ENCODE peak calls at places on chromosomes 11 and 22, in four cellular contexts. One of them, this sample, is unnamed.
A peak's percentile ranks its signal among the peaks of the same experiment; 100 is the strongest.

GRCh38 chr11:130478204-130478701 is 29.8 kb downstream of the ADAMTS15 start:
- DNase-seq in H9: no peak
- DNase-seq in HFFc6: peak; percentile 83
- DNase-seq in mesothelial cell of epicardium: no peak
- DNase-seq in this sample: no peak

GRCh38 chr11:92703431-92703830 is 266.0 kb upstream of the MTNR1B start:
- DNase-seq in H9: no peak
- DNase-seq in HFFc6: no peak
- DNase-seq in mesothelial cell of epicardium: no peak
- DNase-seq in this sample: no peak

GRCh38 chr22:38504731-38505594 is 1.1 kb downstream of the DDX17 start:
- DNase-seq in H9: no peak
- DNase-seq in HFFc6: no peak
- DNase-seq in mesothelial cell of epicardium: no peak
- DNase-seq in this sample: no peak

GRCh38 chr11:66001941-66002647 is at the start of the genes BANF1 and EIF1AD:
- DNase-seq in H9: peak; percentile 96
- DNase-seq in HFFc6: peak; percentile 96
- DNase-seq in mesothelial cell of epicardium: peak; percentile 72
- DNase-seq in this sample: peak; percentile 92

GRCh38 chr11:74870485-74870884 is 78.4 kb downstream of the XRRA1 start:
- DNase-seq in H9: no peak
- DNase-seq in HFFc6: peak; percentile 57
- DNase-seq in mesothelial cell of epicardium: no peak
- DNase-seq in this sample: no peak

GRCh38 chr22:24146190-24146616 is 35.1 kb upstream of the SUSD2 start:
- DNase-seq in H9: peak; percentile 78
- DNase-seq in HFFc6: peak; percentile 56
- DNase-seq in mesothelial cell of epicardium: no peak
- DNase-seq in this sample: no peak

GRCh38 chr11:73236879-73237278 is 18.8 kb downstream of the P2RY2 start:
- DNase-seq in H9: peak; percentile 80
- DNase-seq in HFFc6: peak; percentile 13
- DNase-seq in mesothelial cell of epicardium: no peak
- DNase-seq in this sample: peak; percentile 43

GRCh38 chr11:110076388-110076965 is 16.7 kb upstream of the ZC3H12C start:
- DNase-seq in H9: peak; percentile 47
- DNase-seq in HFFc6: peak; percentile 25
- DNase-seq in mesothelial cell of epicardium: no peak
- DNase-seq in this sample: no peak

GRCh38 chr11:34380696-34381095 is 22.9 kb upstream of the ABTB2 start:
- DNase-seq in H9: no peak
- DNase-seq in HFFc6: peak; percentile 70
- DNase-seq in mesothelial cell of epicardium: no peak
- DNase-seq in this sample: no peak

GRCh38 chr11:64305691-64306562 is 603 bp downstream of the ESRRA start:
- DNase-seq in H9: peak; percentile 89
- DNase-seq in HFFc6: no peak
- DNase-seq in mesothelial cell of epicardium: no peak
- DNase-seq in this sample: peak; percentile 60
- TF ChIP-seq CTCF in H9: peak; percentile 67
- TF ChIP-seq CTCF in HFFc6: peak; percentile 63
- TF ChIP-seq CTCF in mesothelial cell of epicardium: no peak
- TF ChIP-seq CTCF in this sample: peak; percentile 55

GRCh38 chr22:43826142-43827093 is 14.3 kb upstream of the EFCAB6 start:
- DNase-seq in H9: peak; percentile 21
- DNase-seq in HFFc6: peak; percentile 18
- DNase-seq in mesothelial cell of epicardium: no peak
- DNase-seq in this sample: no peak

GRCh38 chr22:43827336-43827735 is 15.2 kb upstream of the EFCAB6 start:
- DNase-seq in H9: no peak
- DNase-seq in HFFc6: no peak
- DNase-seq in mesothelial cell of epicardium: no peak
- DNase-seq in this sample: no peak

GRCh38 chr22:43829448-43829821 is 17.3 kb upstream of the EFCAB6 start:
- DNase-seq in H9: no peak
- DNase-seq in HFFc6: no peak
- DNase-seq in mesothelial cell of epicardium: no peak
- DNase-seq in this sample: no peak

GRCh38 chr22:43828711-43829447 is 16.8 kb upstream of the EFCAB6 start:
- DNase-seq in H9: peak; percentile 64
- DNase-seq in HFFc6: no peak
- DNase-seq in mesothelial cell of epicardium: no peak
- DNase-seq in this sample: no peak

GRCh38 chr22:43827926-43828710 is 16.0 kb upstream of the EFCAB6 start:
- DNase-seq in H9: peak; percentile 25
- DNase-seq in HFFc6: no peak
- DNase-seq in mesothelial cell of epicardium: no peak
- DNase-seq in this sample: no peak
- TF ChIP-seq CTCF in H9: no peak
- TF ChIP-seq CTCF in HFFc6: peak; percentile 46
- TF ChIP-seq CTCF in mesothelial cell of epicardium: no peak
- TF ChIP-seq CTCF in this sample: no peak

GRCh38 chr11:76400967-76401366 is 19.8 kb downstream of the GVQW3 start:
- DNase-seq in H9: no peak
- DNase-seq in HFFc6: no peak
- DNase-seq in mesothelial cell of epicardium: no peak
- DNase-seq in this sample: no peak
- TF ChIP-seq CTCF in H9: no peak
- TF ChIP-seq CTCF in HFFc6: no peak
- TF ChIP-seq CTCF in mesothelial cell of epicardium: no peak
- TF ChIP-seq CTCF in this sample: no peak

GRCh38 chr22:22078329-22078728 is 95.7 kb upstream of the TOP3B start:
- DNase-seq in H9: no peak
- DNase-seq in HFFc6: no peak
- DNase-seq in mesothelial cell of epicardium: no peak
- DNase-seq in this sample: no peak

GRCh38 chr22:22075382-22076163 is 93.0 kb upstream of the TOP3B start:
- DNase-seq in H9: no peak
- DNase-seq in HFFc6: no peak
- DNase-seq in mesothelial cell of epicardium: no peak
- DNase-seq in this sample: no peak

GRCh38 chr22:22074634-22075381 is 92.2 kb upstream of the TOP3B start:
- DNase-seq in H9: no peak
- DNase-seq in HFFc6: no peak
- DNase-seq in mesothelial cell of epicardium: no peak
- DNase-seq in this sample: no peak

GRCh38 chr22:22076937-22077703 is 94.5 kb upstream of the TOP3B start:
- DNase-seq in H9: no peak
- DNase-seq in HFFc6: no peak
- DNase-seq in mesothelial cell of epicardium: no peak
- DNase-seq in this sample: no peak

GRCh38 chr22:22076361-22076760 is 93.8 kb upstream of the TOP3B start:
- DNase-seq in H9: no peak
- DNase-seq in HFFc6: no peak
- DNase-seq in mesothelial cell of epicardium: no peak
- DNase-seq in this sample: no peak
- TF ChIP-seq CTCF in H9: no peak
- TF ChIP-seq CTCF in HFFc6: no peak
- TF ChIP-seq CTCF in mesothelial cell of epicardium: no peak
- TF ChIP-seq CTCF in this sample: no peak

GRCh38 chr22:19764636-19765476 is 4.3 kb downstream of the TBX1 start:
- DNase-seq in H9: no peak
- DNase-seq in HFFc6: no peak
- DNase-seq in mesothelial cell of epicardium: no peak
- DNase-seq in this sample: no peak

GRCh38 chr22:19766235-19766505 is 5.6 kb downstream of the TBX1 start:
- DNase-seq in H9: no peak
- DNase-seq in HFFc6: no peak
- DNase-seq in mesothelial cell of epicardium: no peak
- DNase-seq in this sample: no peak

GRCh38 chr22:19767427-19768380 is 7.1 kb downstream of the TBX1 start:
- DNase-seq in H9: peak; percentile 68
- DNase-seq in HFFc6: no peak
- DNase-seq in mesothelial cell of epicardium: no peak
- DNase-seq in this sample: no peak

GRCh38 chr22:19765477-19766234 is 5.1 kb downstream of the TBX1 start:
- DNase-seq in H9: peak; percentile 69
- DNase-seq in HFFc6: no peak
- DNase-seq in mesothelial cell of epicardium: no peak
- DNase-seq in this sample: no peak

DNA sequence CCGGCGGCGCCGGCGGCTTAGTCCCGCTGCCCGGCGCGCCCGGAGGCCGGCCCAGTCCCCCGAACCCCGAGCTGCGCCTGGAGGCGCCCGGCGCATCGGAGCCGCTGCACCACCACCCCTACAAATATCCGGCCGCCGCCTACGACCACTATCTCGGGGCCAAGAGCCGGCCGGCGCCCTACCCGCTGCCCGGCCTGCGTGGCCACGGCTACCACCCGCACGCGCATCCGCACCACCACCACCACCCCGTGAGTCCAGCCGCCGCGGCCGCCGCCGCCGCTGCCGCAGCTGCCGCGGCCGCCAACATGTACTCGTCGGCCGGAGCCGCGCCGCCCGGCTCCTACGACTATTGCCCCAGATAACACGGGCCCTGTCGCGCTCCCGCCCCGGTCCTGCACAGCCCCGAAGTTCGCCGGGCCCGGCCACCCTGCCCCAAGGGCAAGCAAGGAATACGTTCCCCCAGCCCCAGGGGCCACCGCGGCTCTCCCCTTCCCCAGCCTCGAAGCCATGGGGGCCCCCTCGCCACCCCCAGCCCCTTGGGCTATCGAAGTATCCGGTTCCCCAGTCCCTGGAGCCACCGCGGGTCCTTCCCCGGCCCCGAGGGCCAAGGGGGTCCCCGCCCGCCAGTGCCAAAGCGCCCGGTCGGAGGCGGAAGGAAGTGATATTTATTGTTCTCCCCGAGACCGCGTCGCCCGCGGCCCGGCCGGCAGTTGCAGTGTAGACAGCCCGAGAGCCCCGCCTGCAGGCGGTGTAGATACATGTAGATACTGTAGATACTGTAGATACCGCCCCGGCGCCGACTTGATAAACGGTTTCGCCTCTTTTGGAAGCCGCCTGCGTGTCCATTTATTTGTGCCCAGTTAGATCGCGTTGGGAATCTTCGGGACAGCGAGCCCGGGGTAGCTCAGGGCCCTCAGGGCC is 6.2 kb downstream of the TBX1 start:
- DNase-seq in H9: peak; percentile 68
- DNase-seq in HFFc6: no peak
- DNase-seq in mesothelial cell of epicardium: no peak
- DNase-seq in this sample: no peak
- TF ChIP-seq CTCF in H9: peak; percentile 73
- TF ChIP-seq CTCF in HFFc6: peak; percentile 45
- TF ChIP-seq CTCF in mesothelial cell of epicardium: no peak
- TF ChIP-seq CTCF in this sample: peak; percentile 60

DNA sequence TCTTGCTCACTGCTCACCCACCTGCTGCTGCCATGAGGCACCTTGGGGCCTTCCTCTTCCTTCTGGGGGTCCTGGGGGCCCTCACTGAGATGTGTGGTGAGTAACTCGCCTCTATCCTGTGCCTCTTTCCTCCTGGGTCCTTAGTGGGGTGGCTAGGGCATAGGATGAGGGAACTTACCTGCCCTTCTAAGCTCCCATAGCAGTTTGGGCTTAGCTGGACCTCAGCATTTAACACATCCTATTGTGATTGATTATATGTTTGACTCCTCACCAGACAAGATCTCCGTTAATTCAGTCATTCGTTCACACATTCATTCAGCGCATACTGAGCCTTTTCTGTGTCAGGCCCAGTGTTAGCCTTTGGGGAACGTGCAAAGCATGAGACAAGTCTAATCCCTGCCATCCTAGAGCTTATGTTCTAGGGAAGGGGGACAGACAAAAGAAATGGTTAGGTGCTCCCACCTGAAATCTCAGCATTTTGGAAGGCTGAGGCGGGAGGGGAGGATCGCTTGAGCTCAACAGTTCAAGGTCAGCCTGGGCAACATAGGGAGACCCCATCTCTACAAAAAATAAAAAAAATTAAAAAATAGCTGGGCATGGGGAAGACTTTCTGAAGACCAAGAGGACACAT is 441 bp downstream of the TCN2 start:
- DNase-seq in H9: no peak
- DNase-seq in HFFc6: no peak
- DNase-seq in mesothelial cell of epicardium: no peak
- DNase-seq in this sample: no peak
- TF ChIP-seq CTCF in H9: no peak
- TF ChIP-seq CTCF in HFFc6: no peak
- TF ChIP-seq CTCF in mesothelial cell of epicardium: no peak
- TF ChIP-seq CTCF in this sample: no peak

GRCh38 chr11:101428918-101429317 is 154.9 kb downstream of the TRPC6 start:
- DNase-seq in H9: peak; percentile 43
- DNase-seq in HFFc6: peak; percentile 13
- DNase-seq in mesothelial cell of epicardium: no peak
- DNase-seq in this sample: no peak
- TF ChIP-seq CTCF in H9: peak; percentile 83
- TF ChIP-seq CTCF in HFFc6: peak; percentile 56
- TF ChIP-seq CTCF in mesothelial cell of epicardium: no peak
- TF ChIP-seq CTCF in this sample: peak; percentile 54